ENCODE peak calls at places on chromosomes 3 and 15, in ten cellular contexts. Z, L, N, Q, W, K, G, T, O and P are unnamed samples.

GRCh38 chr3:8825153-8825825 is 55.9 kb upstream of the OXTR start:
- DNase-seq in O (no peak), G (no peak), Q (no peak), K (no peak), L (no peak), W (no peak), Z (no peak), N (no peak), T (no peak), P (no peak)

GRCh38 chr3:134346744-134347143 is 27.5 kb downstream of the AMOTL2 start:
- DNase-seq in K (no peak), N (no peak), O (no peak), Z (no peak), G (no peak), W (no peak), Q (no peak), T (no peak), L (no peak), P (no peak)

GRCh38 chr15:58487041-58487723 is 55.4 kb downstream of the LIPC start:
- DNase-seq in O (no peak), N (no peak), K (no peak), L (no peak), Z (no peak), Q (no peak), W (no peak), G (no peak), T (no peak), P (no peak)

GRCh38 chr15:101320501-101321052 is 25.5 kb upstream of the SNRPA1 start:
- DNase-seq in W (no peak), O (peak), L (no peak), N (peak), K (no peak), T (no peak), G (peak), Q (no peak), Z (peak), P (no peak)

GRCh38 chr15:101121511-101122090 is 130.2 kb downstream of the CHSY1 start:
- DNase-seq in Q (no peak), G (peak), L (peak), W (peak), K (no peak), T (peak), N (no peak), Z (peak), O (peak), P (peak)

GRCh38 chr3:37892917-37893595 is 31.4 kb downstream of the CTDSPL start:
- DNase-seq in W (no peak), Q (no peak), L (no peak), K (no peak), Z (no peak), G (peak), N (no peak), O (no peak), T (peak), P (no peak)

GRCh38 chr3:27905625-27906024 is 183.5 kb upstream of the EOMES start:
- DNase-seq in O (no peak), L (no peak), Z (no peak), K (no peak), T (no peak), N (no peak), Q (no peak), G (no peak), W (no peak), P (no peak)

GRCh38 chr3:83913381-83913780 is 1045.4 kb upstream of the CADM2 start:
- DNase-seq in N (no peak), Q (no peak), K (no peak), G (no peak), O (no peak), L (no peak), Z (no peak), W (no peak), T (no peak), P (no peak)

GRCh38 chr3:183468424-183468823 is 40.0 kb upstream of the MCF2L2 start:
- DNase-seq in K (no peak), Q (no peak), L (no peak), O (peak), G (no peak), T (no peak), Z (no peak), N (no peak), W (no peak), P (no peak)

GRCh38 chr3:187737401-187738088 is 7.7 kb downstream of the BCL6 start:
- DNase-seq in K (no peak), Z (peak), T (peak), L (peak), O (no peak), N (no peak), W (peak), G (peak), Q (peak), P (peak)

GRCh38 chr3:18494251-18494650 is 69.1 kb upstream of the SATB1 start:
- DNase-seq in G (no peak), T (no peak), W (no peak), Q (no peak), K (no peak), Z (no peak), L (no peak), O (no peak), N (no peak), P (no peak)

GRCh38 chr15:80087104-80087503 is 27.6 kb downstream of the ZFAND6 start:
- DNase-seq in Z (no peak), W (no peak), Q (no peak), K (no peak), G (no peak), T (no peak), N (no peak), O (no peak), L (no peak), P (no peak)

GRCh38 chr3:105367063-105367405 is 325 bp downstream of the ALCAM start:
- DNase-seq in O (peak), Q (peak), Z (no peak), W (peak), K (no peak), L (no peak), N (peak), G (no peak), T (peak), P (no peak)

GRCh38 chr3:172305552-172305951 is 142.7 kb downstream of the GHSR start:
- DNase-seq in W (no peak), O (no peak), Z (peak), L (peak), G (no peak), N (no peak), Q (peak), T (no peak), K (no peak), P (no peak)

GRCh38 chr15:57045741-57046382 is 127.4 kb downstream of the TCF12 start:
- DNase-seq in K (no peak), T (no peak), N (no peak), G (no peak), O (no peak), Z (no peak), W (no peak), L (no peak), Q (no peak), P (no peak)

GRCh38 chr15:65072027-65072426 is 4.2 kb upstream of the RASL12 start:
- DNase-seq in O (no peak), Z (no peak), T (no peak), W (peak), L (no peak), K (no peak), G (no peak), Q (no peak), N (no peak), P (no peak)

GRCh38 chr15:60912984-60913697 is 316.0 kb downstream of the RORA start:
- DNase-seq in G (no peak), Z (no peak), T (no peak), L (no peak), O (no peak), Q (no peak), W (peak), K (no peak), N (no peak), P (no peak)

GRCh38 chr15:89855948-89856347 is 37.8 kb downstream of the AP3S2 start:
- DNase-seq in Q (no peak), K (no peak), L (no peak), W (no peak), O (no peak), T (no peak), Z (no peak), N (no peak), G (no peak), P (no peak)

GRCh38 chr3:53807117-53807521 is 39.1 kb downstream of the CHDH start:
- DNase-seq in T (no peak), G (no peak), Q (no peak), Z (no peak), L (no peak), W (no peak), O (no peak), K (no peak), N (no peak), P (no peak)

GRCh38 chr3:129529436-129530210 is 1.2 kb downstream of the RHO start:
- DNase-seq in G (no peak), Z (no peak), L (no peak), T (peak), W (no peak), O (no peak), N (no peak), Q (no peak), K (no peak), P (no peak)

GRCh38 chr15:65862682-65863081 is 6.6 kb upstream of the RAB11A start:
- DNase-seq in W (peak), L (peak), O (peak), G (no peak), Q (no peak), Z (peak), T (no peak), N (peak), K (peak), P (no peak)

GRCh38 chr15:58479941-58480340 is 48.1 kb downstream of the LIPC start:
- DNase-seq in L (no peak), Q (no peak), K (no peak), Z (peak), O (no peak), W (no peak), T (no peak), N (no peak), G (no peak), P (no peak)

GRCh38 chr3:134833453-134834163 is 38.5 kb downstream of the EPHB1 start:
- DNase-seq in O (no peak), G (no peak), Q (no peak), Z (no peak), W (no peak), K (no peak), T (no peak), L (no peak), N (no peak), P (no peak)

GRCh38 chr3:185207931-185208746 is 45.7 kb downstream of the EHHADH start:
- DNase-seq in K (no peak), Q (no peak), N (no peak), G (no peak), O (no peak), W (no peak), T (no peak), L (peak), Z (peak), P (no peak)

GRCh38 chr3:24487325-24488242 is 7.1 kb downstream of the THRB start:
- DNase-seq in G (no peak), T (no peak), Q (peak), W (no peak), L (no peak), N (no peak), O (no peak), K (no peak), Z (no peak), P (no peak)

GRCh38 chr3:152213086-152213674 is 55.5 kb upstream of the MBNL1 start:
- DNase-seq in W (no peak), N (no peak), K (no peak), Q (no peak), Z (no peak), O (no peak), T (no peak), G (no peak), L (no peak), P (no peak)

GRCh38 chr3:2714856-2715255 is 395.3 kb downstream of the IL5RA start:
- DNase-seq in Q (no peak), G (no peak), N (no peak), L (no peak), K (no peak), O (peak), T (no peak), W (no peak), Z (no peak), P (no peak)

GRCh38 chr3:2711081-2711480 is 399.1 kb downstream of the IL5RA start:
- DNase-seq in O (no peak), L (no peak), T (no peak), Q (no peak), G (no peak), W (no peak), Z (no peak), K (no peak), N (no peak), P (no peak)

DNA sequence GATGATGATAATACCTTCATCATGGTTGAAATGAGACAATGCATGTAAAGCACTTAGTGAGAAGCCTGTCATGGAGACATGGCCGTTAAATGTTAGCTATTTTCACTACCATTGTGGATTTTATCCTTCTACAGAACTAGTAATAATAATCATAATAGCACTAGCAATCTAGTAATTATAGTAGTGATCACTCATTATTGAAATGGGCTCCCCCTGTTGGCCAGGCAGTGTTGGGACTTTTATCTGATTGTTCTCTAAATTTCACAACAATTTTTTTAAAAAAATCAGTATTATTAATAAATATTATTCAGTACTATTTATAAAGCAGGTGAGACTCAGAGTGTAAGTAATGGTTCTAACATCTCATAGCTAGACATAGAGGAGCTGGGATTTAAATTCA is 396.3 kb downstream of the IL5RA start:
- DNase-seq in K (no peak), T (no peak), Z (no peak), N (no peak), Q (no peak), W (peak), G (no peak), L (no peak), O (no peak), P (no peak)
- TF ChIP-seq CTCF in K (no peak), T (no peak), Z (peak), N (peak), Q (no peak), W (peak), G (peak), L (no peak), O (peak), P (no peak)

DNA sequence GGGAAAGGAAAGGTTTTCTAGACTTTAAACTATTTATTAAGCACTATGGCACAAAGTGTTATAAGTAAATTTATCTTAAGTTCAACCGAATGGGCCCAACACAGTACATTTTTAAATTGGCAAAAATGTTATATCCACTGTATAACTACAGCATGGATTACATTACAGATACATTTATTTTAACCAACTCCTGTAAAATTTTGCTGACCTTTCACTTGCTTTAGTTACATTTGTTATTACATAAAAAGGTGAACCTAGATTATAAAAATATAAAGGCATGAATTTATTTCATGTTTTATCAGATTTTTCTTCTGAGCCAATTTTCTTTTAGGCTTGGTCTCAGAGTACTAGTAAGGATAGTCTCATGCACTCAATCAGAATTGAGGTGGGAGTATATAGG is 221.9 kb upstream of the GBE1 start:
- DNase-seq in O (no peak), W (no peak), L (no peak), Q (no peak), N (no peak), T (no peak), K (no peak), G (no peak), Z (no peak), P (no peak)
- TF ChIP-seq CTCF in O (no peak), W (no peak), L (no peak), Q (no peak), N (no peak), T (no peak), K (no peak), G (no peak), Z (no peak), P (no peak)

DNA sequence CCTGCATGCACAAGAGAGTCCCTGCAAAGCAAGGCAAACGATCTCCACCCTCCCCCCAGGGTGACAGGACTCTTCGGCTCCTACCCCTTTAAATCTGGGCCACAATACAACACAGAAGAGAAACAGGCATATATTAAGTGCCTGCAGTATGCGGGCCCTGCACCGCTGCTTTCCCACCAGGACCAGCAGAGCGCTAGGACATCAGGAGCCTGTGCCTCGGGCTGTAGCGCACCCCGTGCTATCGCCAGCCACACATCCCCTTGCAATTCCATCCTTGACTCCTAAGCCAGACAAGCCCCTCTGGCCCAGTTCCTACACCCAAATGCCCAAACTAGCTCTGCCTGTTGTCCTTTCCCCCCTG is 4.1 kb downstream of the GALNT15 start:
- DNase-seq in K (no peak), T (no peak), L (no peak), G (no peak), Z (no peak), N (no peak), O (no peak), W (no peak), Q (no peak), P (no peak)
- TF ChIP-seq CTCF in K (no peak), T (no peak), L (no peak), G (no peak), Z (no peak), N (peak), O (no peak), W (no peak), Q (peak), P (no peak)

GRCh38 chr3:31639828-31640227 is 107.1 kb downstream of the STT3B start:
- DNase-seq in Z (no peak), W (no peak), T (no peak), L (no peak), O (no peak), N (no peak), G (no peak), K (no peak), Q (no peak), P (no peak)
- TF ChIP-seq CTCF in Z (no peak), W (no peak), T (no peak), L (no peak), O (no peak), N (no peak), G (no peak), K (no peak), Q (no peak), P (no peak)

DNA sequence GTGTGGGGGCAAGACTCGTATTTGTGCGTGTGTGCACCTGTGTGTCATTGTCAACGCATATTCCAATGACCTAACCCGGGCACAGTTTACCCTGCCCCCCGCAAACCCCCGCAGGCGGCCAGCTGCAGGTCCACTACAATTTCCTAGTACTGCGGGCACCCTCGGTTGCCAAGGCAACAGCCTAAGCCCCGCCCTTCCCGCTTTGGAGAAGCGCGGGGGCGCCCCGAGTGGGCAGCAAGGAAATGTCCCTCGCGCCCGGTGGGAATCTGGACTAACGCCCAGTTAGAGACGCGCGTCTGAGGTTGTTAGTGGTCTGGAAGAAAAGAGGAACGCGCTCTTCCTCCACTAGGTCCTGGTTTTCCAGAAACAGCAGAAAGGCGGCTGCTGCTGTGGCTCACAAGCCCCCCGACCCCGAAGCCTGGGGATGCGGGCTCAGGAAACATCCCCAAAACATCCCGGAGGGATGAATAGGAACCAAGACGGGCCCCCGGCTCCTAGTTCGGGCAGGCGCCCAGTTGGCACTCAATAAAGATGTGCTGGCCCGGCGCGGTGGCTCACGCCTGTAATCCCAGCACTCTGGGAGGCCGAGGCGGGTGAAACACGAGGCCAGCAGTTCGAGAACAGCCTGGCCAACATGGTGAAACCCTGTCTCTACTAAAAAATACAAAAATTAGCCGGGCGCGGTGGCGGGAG is 1.1 kb downstream of the ABHD14A start:
- DNase-seq in O (no peak), L (peak), W (peak), N (no peak), Q (no peak), Z (peak), G (peak), T (peak), K (no peak), P (peak)
- TF ChIP-seq CTCF in O (no peak), L (no peak), W (no peak), N (no peak), Q (no peak), Z (no peak), G (no peak), T (no peak), K (no peak), P (no peak)

GRCh38 chr15:92797168-92798052 is 102.7 kb upstream of the CHD2 start:
- DNase-seq in L (peak), K (peak), W (peak), Z (peak), O (peak), T (no peak), G (peak), N (no peak), Q (no peak), P (no peak)
- TF ChIP-seq CTCF in L (peak), K (peak), W (peak), Z (peak), O (peak), T (peak), G (peak), N (peak), Q (peak), P (peak)

DNA sequence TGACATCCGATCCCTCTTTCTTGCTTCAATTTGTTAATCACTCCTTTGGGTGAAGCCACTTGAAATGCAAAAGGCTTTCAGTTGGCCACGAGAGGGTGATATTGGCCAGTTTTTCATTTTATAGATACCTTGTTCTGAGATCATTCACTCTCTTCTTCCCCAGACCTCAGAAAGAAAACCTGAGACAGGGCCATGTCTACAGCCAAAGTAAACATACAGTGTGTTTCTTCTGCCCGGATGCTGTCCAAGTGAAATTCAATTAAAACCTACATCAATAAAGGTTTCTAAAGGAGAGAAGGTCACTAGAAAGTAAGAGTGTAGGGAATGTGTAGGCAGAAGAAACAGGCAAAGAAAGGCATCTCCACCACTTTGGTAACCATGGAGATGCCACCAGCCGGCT is 39.5 kb upstream of the FMN1 start:
- DNase-seq in Q (peak), W (no peak), G (no peak), L (peak), K (peak), Z (peak), N (no peak), O (peak), T (no peak), P (no peak)
- TF ChIP-seq CTCF in Q (peak), W (peak), G (no peak), L (peak), K (peak), Z (peak), N (no peak), O (peak), T (no peak), P (no peak)

GRCh38 chr3:49428697-49429100 is 425 bp downstream of the NICN1 start:
- DNase-seq in L (no peak), K (no peak), W (no peak), G (no peak), T (no peak), O (no peak), Q (no peak), N (no peak), Z (no peak), P (no peak)
- TF ChIP-seq CTCF in L (no peak), K (no peak), W (no peak), G (no peak), T (no peak), O (no peak), Q (no peak), N (no peak), Z (no peak), P (no peak)

GRCh38 chr3:71312461-71312860 is 271.1 kb downstream of the FOXP1 start:
- DNase-seq in N (no peak), K (no peak), G (no peak), L (no peak), Z (no peak), Q (no peak), W (no peak), T (no peak), O (no peak), P (no peak)
- TF ChIP-seq CTCF in N (no peak), K (no peak), G (no peak), L (no peak), Z (no peak), Q (no peak), W (no peak), T (no peak), O (no peak), P (no peak)